ENCODE peak calls at places on chromosomes 7 and 10, in six cellular contexts. J is trophoblast cell, T is GM23338, Q is astrocyte, A is HepG2, E is neural progenitor cell. Z is an unnamed sample. For H3K79me2, the result is how much of the 10 kb centered on the place peaks cover.

GRCh38 chr10:52883996-52884871 is 111.7 kb upstream of the MBL2 start:
- DNase-seq in J (peak), Q (peak), T (peak), E (peak), A (peak), Z (peak)

GRCh38 chr10:110540038-110540437 is 27.5 kb upstream of the SMC3 start:
- DNase-seq in E (no peak), A (no peak), Q (no peak), T (no peak), J (no peak), Z (no peak)

GRCh38 chr10:4194231-4194630 is 409.2 kb upstream of the KLF6 start:
- DNase-seq in Q (no peak), E (no peak), T (no peak), J (no peak), A (no peak), Z (peak)

GRCh38 chr10:36023939-36024338 is 381.8 kb upstream of the FZD8 start:
- DNase-seq in A (peak), T (peak), E (peak), Q (peak), J (peak), Z (peak)

GRCh38 chr7:70268179-70268578 is 669.9 kb downstream of the AUTS2 start:
- DNase-seq in E (no peak), J (no peak), Q (no peak), A (no peak), T (no peak), Z (no peak)

GRCh38 chr10:61438141-61438984 is 14.8 kb downstream of the TMEM26 start:
- DNase-seq in A (no peak), E (no peak), Q (peak), J (no peak), T (no peak), Z (peak)

GRCh38 chr10:28991326-28991725 is 297.5 kb upstream of the LYZL1 start:
- DNase-seq in T (no peak), A (peak), J (peak), Q (peak), E (peak), Z (peak)

GRCh38 chr10:126041804-126042231 is 145.5 kb downstream of the FANK1 start:
- DNase-seq in A (peak), E (peak), J (peak), Q (peak), T (peak), Z (peak)

GRCh38 chr7:115965241-115965640 is 65.3 kb downstream of the TFEC start:
- DNase-seq in A (no peak), J (no peak), T (no peak), E (no peak), Q (no peak), Z (no peak)

GRCh38 chr7:68613897-68614296 is 984.4 kb upstream of the AUTS2 start:
- DNase-seq in A (no peak), E (no peak), J (no peak), T (no peak), Q (peak), Z (no peak)

GRCh38 chr7:47651355-47652317 is 69.7 kb upstream of the TNS3 start:
- DNase-seq in A (no peak), T (no peak), J (no peak), Q (peak), E (no peak), Z (peak)

GRCh38 chr10:45602082-45602730 is 70.4 kb downstream of the ZFAND4 start:
- DNase-seq in E (no peak), T (no peak), Q (peak), J (no peak), A (no peak), Z (no peak)

GRCh38 chr10:70679498-70679897 is 7.2 kb downstream of the ADAMTS14 start:
- DNase-seq in E (no peak), T (no peak), A (no peak), J (no peak), Q (peak), Z (no peak)

GRCh38 chr7:124702385-124702784 is 63.2 kb downstream of the GPR37 start:
- DNase-seq in E (no peak), J (no peak), A (no peak), T (no peak), Q (peak), Z (peak)

GRCh38 chr10:119454990-119455389 is 87.5 kb downstream of the RGS10 start:
- DNase-seq in E (no peak), J (no peak), A (no peak), Q (no peak), T (no peak), Z (no peak)

GRCh38 chr10:26733750-26734568 is 36.5 kb downstream of the PDSS1 start:
- DNase-seq in E (peak), Q (no peak), T (peak), J (no peak), A (peak), Z (no peak)

GRCh38 chr10:113158183-113158582 is 208.1 kb downstream of the TCF7L2 start:
- DNase-seq in E (no peak), A (no peak), Q (no peak), J (no peak), T (peak), Z (no peak)

GRCh38 chr10:92591550-92592140 is 1.3 kb upstream of the KIF11 start:
- DNase-seq in T (peak), J (peak), E (peak), A (peak), Q (peak), Z (peak)

GRCh38 chr10:100009283-100009792 is 409 bp downstream of the DNMBP start:
- DNase-seq in Q (no peak), E (no peak), J (peak), A (peak), T (no peak), Z (peak)

GRCh38 chr10:72258617-72259016 is 15.1 kb upstream of the DDIT4 start:
- DNase-seq in Q (no peak), J (no peak), E (no peak), A (no peak), T (peak), Z (no peak)

GRCh38 chr7:1569016-1569415 is 816 bp downstream of the PSMG3 start:
- DNase-seq in A (no peak), J (no peak), E (no peak), T (no peak), Q (peak), Z (peak)

GRCh38 chr10:59375990-59376389 is 13.6 kb upstream of the FAM13C start:
- DNase-seq in A (no peak), T (peak), E (no peak), Q (peak), J (no peak), Z (no peak)

GRCh38 chr10:59312247-59312646 is 50.1 kb downstream of the FAM13C start:
- DNase-seq in T (no peak), A (no peak), E (no peak), Q (no peak), J (no peak), Z (no peak)

GRCh38 chr10:59465089-59465488 is 102.7 kb upstream of the FAM13C start:
- DNase-seq in E (peak), Q (peak), A (peak), T (peak), J (no peak), Z (peak)

GRCh38 chr10:121261665-121262064 is 336.6 kb downstream of the FGFR2 start:
- DNase-seq in T (no peak), J (no peak), E (no peak), Q (no peak), A (no peak), Z (no peak)

GRCh38 chr10:70117646-70118045 is 15.0 kb downstream of the AIFM2 start:
- DNase-seq in A (no peak), J (no peak), Q (no peak), T (no peak), E (no peak), Z (no peak)

GRCh38 chr7:13794581-13794980 is 194.9 kb downstream of the ETV1 start:
- DNase-seq in J (no peak), A (no peak), E (no peak), Q (peak), T (no peak), Z (no peak)

DNA sequence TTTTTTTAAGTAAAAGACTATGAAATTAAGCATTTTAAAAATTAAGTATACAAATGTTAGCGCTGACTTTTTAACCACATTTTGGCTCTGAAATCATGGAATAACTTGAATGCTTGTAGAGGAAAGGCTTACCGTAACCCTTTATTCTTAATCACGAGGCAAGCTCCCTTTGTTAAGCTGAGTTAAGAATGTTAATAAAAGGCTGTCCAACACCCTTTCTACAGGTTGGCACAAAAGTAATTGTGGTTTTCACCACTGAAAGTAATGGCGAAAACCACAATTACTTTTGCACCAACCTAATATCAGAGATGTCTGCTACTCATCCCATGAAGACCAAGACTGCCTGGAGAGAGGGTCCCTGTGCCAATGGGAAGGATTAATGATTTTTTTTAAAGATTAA is 70.6 kb downstream of the STK17A start:
- DNase-seq in E (no peak), T (no peak), Q (peak), A (no peak), J (no peak), Z (no peak)
- H3K79me2 ChIP-seq in E (half or more), T (half or more), Q (under half), A (half or more), J (under half), Z (under half)

GRCh38 chr7:55073051-55073511 is 54.3 kb downstream of the EGFR start:
- DNase-seq in T (no peak), J (peak), Q (peak), A (no peak), E (no peak), Z (peak)
- H3K79me2 ChIP-seq in T (under half), J (under half), Q (half or more), A (under half), E (under half), Z (half or more)

GRCh38 chr10:63416376-63416775 is 49.4 kb downstream of the JMJD1C start:
- DNase-seq in T (no peak), A (peak), E (no peak), J (no peak), Q (no peak), Z (no peak)
- H3K79me2 ChIP-seq in T (half or more), A (half or more), E (half or more), J (under half), Q (half or more), Z (half or more)

GRCh38 chr10:133401500-133401899 is 7.5 kb downstream of the MTG1 start:
- DNase-seq in T (no peak), E (no peak), J (no peak), Q (no peak), A (no peak), Z (no peak)
- H3K79me2 ChIP-seq in T (half or more), E (half or more), J (under half), Q (under half), A (under half), Z (half or more)